ENCODE peak calls at places on chromosomes 11 and 22, in four cellular contexts. C is thoracic aorta, W is NB4, N is upper lobe of left lung. Z is an unnamed sample.

GRCh38 chr22:49855491-49855911 is 1.9 kb downstream of the ZBED4 start:
- DNase-seq in C (no peak), W (no peak), N (no peak), Z (no peak)

GRCh38 chr11:63841554-63841953 is 2.6 kb downstream of the MARK2 start:
- DNase-seq in C (no peak), W (no peak), N (no peak), Z (peak)

GRCh38 chr11:5449023-5449422 is at the start of gene OR51I2:
- DNase-seq in C (no peak), W (no peak), N (no peak), Z (no peak)

GRCh38 chr11:125167954-125168821 is 3.6 kb downstream of the PKNOX2 start:
- DNase-seq in C (no peak), W (peak), N (no peak), Z (peak)

GRCh38 chr22:36445158-36445668 is 36.2 kb downstream of the TXN2 start:
- DNase-seq in C (no peak), W (peak), N (no peak), Z (peak)

GRCh38 chr11:94107363-94107762 is 21.3 kb upstream of the PANX1 start:
- DNase-seq in C (no peak), W (peak), N (no peak), Z (no peak)

GRCh38 chr11:69447786-69448185 is 33.7 kb upstream of the LINC01488 start:
- DNase-seq in C (no peak), W (peak), N (no peak), Z (no peak)

GRCh38 chr11:128324051-128324481 is 263.3 kb downstream of the ETS1 start:
- DNase-seq in C (no peak), W (no peak), N (no peak), Z (no peak)

GRCh38 chr11:284081-285020 is 4.6 kb upstream of the PGGHG start:
- DNase-seq in C (no peak), W (no peak), N (peak), Z (no peak)

GRCh38 chr11:2211113-2211971 is 39.7 kb upstream of the TH start:
- DNase-seq in C (no peak), W (no peak), N (peak), Z (no peak)

GRCh38 chr11:57541099-57541670 is 3.8 kb downstream of the SMTNL1 start:
- DNase-seq in C (no peak), W (no peak), N (no peak), Z (no peak)

GRCh38 chr22:36287881-36288515 is 35.1 kb downstream of the APOL1 start:
- DNase-seq in C (no peak), W (no peak), N (peak), Z (no peak)

GRCh38 chr22:31333648-31334047 is 12.5 kb downstream of the PATZ1 start:
- DNase-seq in C (no peak), W (no peak), N (no peak), Z (no peak)

GRCh38 chr11:82527185-82527584 is 206.5 kb downstream of the FAM181B start:
- DNase-seq in C (no peak), W (no peak), N (no peak), Z (no peak)

GRCh38 chr22:44811141-44811540 is 58.8 kb downstream of the ARHGAP8 start:
- DNase-seq in C (no peak), W (no peak), N (no peak), Z (no peak)

GRCh38 chr11:2990617-2991476 is 1.3 kb downstream of the NAP1L4 start:
- DNase-seq in C (no peak), W (peak), N (no peak), Z (no peak)

GRCh38 chr11:118929496-118930151 is 3.9 kb upstream of the BCL9L start:
- DNase-seq in C (peak), W (peak), N (peak), Z (peak)

GRCh38 chr11:8777907-8778767 is 95.5 kb downstream of the RPL27A start:
- DNase-seq in C (peak), W (no peak), N (peak), Z (peak)

GRCh38 chr22:36439481-36440271 is 41.8 kb downstream of the TXN2 start:
- DNase-seq in C (no peak), W (peak), N (no peak), Z (peak)

GRCh38 chr11:86671386-86672006 is 920 bp downstream of the ME3 start:
- DNase-seq in C (no peak), W (no peak), N (peak), Z (no peak)

GRCh38 chr11:3052109-3052479 is 5.1 kb downstream of the CARS1 start:
- DNase-seq in C (no peak), W (no peak), N (no peak), Z (no peak)

GRCh38 chr11:61297741-61298140 is 2.6 kb upstream of the VWCE start:
- DNase-seq in C (no peak), W (peak), N (no peak), Z (peak)

GRCh38 chr22:39309364-39309861 is 10.0 kb downstream of the RPL3 start:
- DNase-seq in C (no peak), W (no peak), N (peak), Z (peak)

GRCh38 chr11:123194308-123195181 is 503 bp downstream of the CLMP start:
- DNase-seq in C (no peak), W (peak), N (peak), Z (peak)

GRCh38 chr22:44889233-44889878 is 120.4 kb downstream of the PHF21B start:
- DNase-seq in C (no peak), W (peak), N (no peak), Z (no peak)

GRCh38 chr22:28016781-28017557 is 97.9 kb upstream of the PITPNB start:
- DNase-seq in C (no peak), W (no peak), N (no peak), Z (no peak)

GRCh38 chr11:107689317-107690202 is 22.3 kb downstream of the SLN start:
- DNase-seq in C (peak), W (peak), N (no peak), Z (peak)

GRCh38 chr11:86041975-86042378 is 26.9 kb downstream of the PICALM start:
- DNase-seq in C (peak), W (peak), N (no peak), Z (peak)

GRCh38 chr11:10748241-10748640 is 2.8 kb upstream of the CTR9 start:
- DNase-seq in C (no peak), W (no peak), N (no peak), Z (no peak)

GRCh38 chr11:59898046-59898445 is 19.5 kb downstream of the OOSP3 start:
- DNase-seq in C (no peak), W (no peak), N (peak), Z (no peak)

GRCh38 chr11:116312560-116313340 is 460.0 kb downstream of the BUD13 start:
- DNase-seq in C (no peak), W (no peak), N (peak), Z (peak)

GRCh38 chr11:19812096-19812495 is 99.5 kb downstream of the NAV2 start:
- DNase-seq in C (no peak), W (no peak), N (no peak), Z (no peak)

GRCh38 chr11:107591098-107591445 is at the start of gene ELMOD1:
- DNase-seq in C (no peak), W (peak), N (peak), Z (peak)

GRCh38 chr11:13207665-13208594 is 69.7 kb upstream of the BMAL1 start:
- DNase-seq in C (no peak), W (peak), N (peak), Z (peak)

GRCh38 chr11:57567512-57568329 is at the start of gene UBE2L6:
- DNase-seq in C (peak), W (peak), N (peak), Z (peak)

GRCh38 chr22:42500164-42500835 is 19.3 kb downstream of the RRP7A start:
- DNase-seq in C (no peak), W (no peak), N (peak), Z (peak)

GRCh38 chr22:20497426-20497825 is 1.8 kb upstream of the KLHL22 start:
- DNase-seq in C (no peak), W (no peak), N (no peak), Z (no peak)
- TF ChIP-seq CTCF in C (no peak), W (no peak), N (no peak), Z (no peak)

GRCh38 chr11:66409226-66409625 is 11.6 kb upstream of the NPAS4 start:
- DNase-seq in C (no peak), W (no peak), N (no peak), Z (no peak)
- H3K4me3 ChIP-seq in C (peak), W (no peak), N (peak), Z (peak)

DNA sequence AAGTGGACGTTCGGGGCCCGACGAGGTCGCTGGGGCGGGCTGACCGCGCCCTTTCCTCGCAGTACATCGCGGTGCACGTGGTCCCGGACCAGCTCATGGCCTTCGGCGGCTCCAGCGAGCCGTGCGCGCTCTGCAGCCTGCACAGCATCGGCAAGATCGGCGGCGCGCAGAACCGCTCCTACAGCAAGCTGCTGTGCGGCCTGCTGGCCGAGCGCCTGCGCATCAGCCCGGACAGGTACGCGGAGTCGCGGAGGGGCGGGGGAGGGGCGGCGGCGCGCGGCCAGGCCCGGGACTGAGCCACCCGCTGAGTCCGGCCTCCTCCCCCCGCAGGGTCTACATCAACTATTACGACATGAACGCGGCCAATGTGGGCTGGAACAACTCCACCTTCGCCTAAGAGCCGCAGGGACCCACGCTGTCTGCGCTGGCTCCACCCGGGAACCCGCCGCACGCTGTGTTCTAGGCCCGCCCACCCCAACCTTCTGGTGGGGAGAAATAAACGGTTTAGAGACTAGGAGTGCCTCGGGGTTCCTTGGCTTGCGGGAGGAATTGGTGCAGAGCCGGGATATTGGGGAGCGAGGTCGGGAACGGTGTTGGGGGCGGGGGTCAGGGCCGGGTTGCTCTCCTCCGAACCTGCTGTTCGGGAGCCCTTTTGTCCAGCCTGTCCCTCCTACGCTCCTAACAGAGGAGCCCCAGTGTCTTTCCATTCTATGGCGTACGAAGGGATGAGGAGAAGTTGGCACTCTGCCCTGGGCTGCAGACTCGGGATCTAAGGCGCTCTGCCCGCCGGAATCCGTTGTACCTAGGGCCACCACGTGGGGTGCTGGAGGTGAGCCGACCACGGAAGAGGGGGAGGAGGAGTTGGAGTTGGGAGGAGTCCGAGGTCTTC is 771 bp downstream of the MIF start:
- DNase-seq in C (peak), W (peak), N (peak), Z (peak)
- TF ChIP-seq CTCF in C (no peak), W (peak), N (peak), Z (peak)

GRCh38 chr11:106447631-106448191 is 370.2 kb downstream of the AASDHPPT start:
- DNase-seq in C (no peak), W (no peak), N (no peak), Z (peak)

GRCh38 chr11:106446961-106447360 is 369.5 kb downstream of the AASDHPPT start:
- DNase-seq in C (no peak), W (no peak), N (no peak), Z (no peak)

GRCh38 chr11:106446302-106446701 is 368.8 kb downstream of the AASDHPPT start:
- DNase-seq in C (no peak), W (no peak), N (no peak), Z (no peak)

GRCh38 chr11:106449756-106450155 is 372.3 kb downstream of the AASDHPPT start:
- DNase-seq in C (no peak), W (no peak), N (no peak), Z (no peak)
- H3K4me3 ChIP-seq in C (no peak), W (no peak), N (no peak), Z (no peak)

DNA sequence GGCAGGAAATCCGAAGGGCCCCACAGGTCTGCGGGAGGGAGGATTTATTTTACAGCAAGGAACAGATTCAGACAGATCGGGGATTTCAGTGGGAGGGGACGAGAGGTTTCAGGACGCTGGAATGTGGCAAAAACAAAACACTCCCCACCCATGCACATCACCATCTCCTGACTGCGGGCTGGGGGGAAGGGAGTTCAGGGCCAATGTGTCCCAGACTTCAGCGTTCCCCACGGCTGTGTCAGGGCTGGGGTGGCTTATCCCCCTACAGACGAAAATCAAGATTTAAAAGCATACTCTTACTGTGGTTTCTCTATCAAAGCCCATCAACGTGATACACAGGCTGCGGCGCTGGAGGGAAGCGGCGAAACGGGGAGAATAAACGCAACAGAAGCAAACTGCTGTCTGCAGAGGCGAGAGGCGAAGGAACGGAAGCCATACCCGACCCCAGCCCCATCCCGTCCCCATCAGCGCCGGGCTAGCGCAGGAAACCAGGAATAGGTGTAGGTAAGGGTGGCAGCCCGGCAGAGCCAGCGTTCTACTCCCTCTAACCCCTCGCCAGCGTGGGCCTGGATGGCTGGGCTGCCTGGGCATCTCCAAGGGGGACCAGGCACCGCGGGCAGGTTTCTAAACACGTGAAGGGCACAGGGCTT is 2.7 kb downstream of the TENM4 start:
- DNase-seq in C (no peak), W (no peak), N (peak), Z (peak)
- TF ChIP-seq CTCF in C (no peak), W (no peak), N (no peak), Z (no peak)